ENCODE peak calls at places on chromosome 11, in eight cellular contexts. M is K562, W is fibroblast of lung, T is aorta, P is H1, J is HepG2, C is lower lobe of right lung, I is SJSA1. V is an unnamed sample. For H3K4me1 and H3K36me3, the result is how much of the 10 kb centered on the place peaks cover.

GRCh38 chr11:20060647-20061205 is 99.5 kb downstream of the DBX1 start:
- DNase-seq in M (no peak), W (no peak), T (no peak), P (no peak), J (no peak), C (no peak), I (no peak), V (no peak)

GRCh38 chr11:42595856-42596255 is 715.9 kb upstream of the API5 start:
- DNase-seq in M (no peak), W (no peak), T (no peak), P (no peak), J (no peak), C (no peak), I (no peak), V (peak)

GRCh38 chr11:75023446-75024067 is 34.8 kb downstream of the NEU3 start:
- DNase-seq in M (no peak), W (no peak), T (no peak), P (no peak), J (no peak), C (no peak), I (no peak), V (no peak)

GRCh38 chr11:8863838-8864237 is 47.2 kb upstream of the AKIP1 start:
- DNase-seq in M (no peak), W (peak), T (no peak), P (no peak), J (no peak), C (no peak), I (no peak), V (no peak)

GRCh38 chr11:111429066-111429506 is 50.0 kb upstream of the POU2AF1 start:
- DNase-seq in M (peak), W (peak), T (no peak), P (peak), J (peak), C (no peak), I (no peak), V (no peak)

GRCh38 chr11:104343578-104343977 is 179.6 kb upstream of the PDGFD start:
- DNase-seq in M (no peak), W (peak), T (no peak), P (no peak), J (no peak), C (no peak), I (no peak), V (no peak)

GRCh38 chr11:122235615-122236014 is 119.6 kb upstream of the BLID start:
- DNase-seq in M (no peak), W (peak), T (no peak), P (no peak), J (no peak), C (no peak), I (peak), V (no peak)

GRCh38 chr11:75428301-75428724 is 4.7 kb downstream of the KLHL35 start:
- DNase-seq in M (no peak), W (peak), T (peak), P (no peak), J (peak), C (peak), I (no peak), V (no peak)

GRCh38 chr11:77381749-77382693 is 80.5 kb upstream of the GDPD4 start:
- DNase-seq in M (no peak), W (peak), T (no peak), P (no peak), J (no peak), C (no peak), I (no peak), V (no peak)

GRCh38 chr11:47714554-47715081 is 551 bp downstream of the AGBL2 start:
- DNase-seq in M (no peak), W (peak), T (no peak), P (no peak), J (no peak), C (no peak), I (no peak), V (no peak)

GRCh38 chr11:32402836-32403235 is 32.5 kb downstream of the WT1 start:
- DNase-seq in M (no peak), W (no peak), T (no peak), P (no peak), J (no peak), C (no peak), I (no peak), V (no peak)

GRCh38 chr11:45993438-45994064 is 71.1 kb downstream of the LARGE2 start:
- DNase-seq in M (peak), W (peak), T (no peak), P (no peak), J (no peak), C (no peak), I (no peak), V (no peak)

GRCh38 chr11:107018274-107018901 is at the start of gene GUCY1A2:
- DNase-seq in M (no peak), W (peak), T (no peak), P (peak), J (no peak), C (peak), I (peak), V (no peak)

GRCh38 chr11:46254135-46254491 is 23.3 kb upstream of the CREB3L1 start:
- DNase-seq in M (peak), W (no peak), T (no peak), P (no peak), J (peak), C (no peak), I (no peak), V (no peak)

GRCh38 chr11:69403556-69404215 is 77.8 kb upstream of the LINC01488 start:
- DNase-seq in M (no peak), W (peak), T (no peak), P (no peak), J (no peak), C (no peak), I (peak), V (no peak)

GRCh38 chr11:31779268-31779879 is 31.7 kb downstream of the PAX6 start:
- DNase-seq in M (no peak), W (peak), T (no peak), P (no peak), J (no peak), C (no peak), I (no peak), V (no peak)

GRCh38 chr11:105910095-105910715 is 111.8 kb downstream of the MSANTD4 start:
- DNase-seq in M (no peak), W (peak), T (no peak), P (no peak), J (no peak), C (no peak), I (no peak), V (no peak)

GRCh38 chr11:111573821-111574249 is 28.4 kb upstream of the SIK2 start:
- DNase-seq in M (no peak), W (peak), T (no peak), P (no peak), J (no peak), C (no peak), I (no peak), V (no peak)

GRCh38 chr11:61079416-61080150 is 22.7 kb upstream of the CD5 start:
- DNase-seq in M (no peak), W (no peak), T (no peak), P (no peak), J (no peak), C (no peak), I (no peak), V (no peak)

GRCh38 chr11:44104472-44105294 is 9.2 kb downstream of the EXT2 start:
- DNase-seq in M (peak), W (peak), T (no peak), P (no peak), J (no peak), C (no peak), I (peak), V (no peak)

GRCh38 chr11:34732831-34733230 is 111.9 kb downstream of the EHF start:
- DNase-seq in M (no peak), W (no peak), T (no peak), P (no peak), J (peak), C (no peak), I (no peak), V (no peak)

GRCh38 chr11:119103793-119104192 is 2.1 kb upstream of the DPAGT1 start:
- DNase-seq in M (peak), W (no peak), T (no peak), P (no peak), J (no peak), C (no peak), I (no peak), V (no peak)

GRCh38 chr11:105588001-105588400 is 21.9 kb upstream of the GRIA4 start:
- DNase-seq in M (no peak), W (peak), T (no peak), P (no peak), J (no peak), C (no peak), I (no peak), V (no peak)

GRCh38 chr11:326842-327580 is 6.4 kb upstream of the IFITM3 start:
- DNase-seq in M (peak), W (peak), T (peak), P (no peak), J (peak), C (peak), I (no peak), V (no peak)

GRCh38 chr11:21511835-21512440 is 680.9 kb upstream of the ANO5 start:
- DNase-seq in M (peak), W (no peak), T (no peak), P (peak), J (peak), C (peak), I (no peak), V (peak)

GRCh38 chr11:59187587-59187986 is 15.7 kb downstream of the DTX4 start:
- DNase-seq in M (no peak), W (peak), T (no peak), P (no peak), J (no peak), C (peak), I (no peak), V (no peak)

GRCh38 chr11:79428406-79428805 is 12.4 kb downstream of the TENM4 start:
- DNase-seq in M (no peak), W (peak), T (no peak), P (no peak), J (no peak), C (no peak), I (no peak), V (no peak)

GRCh38 chr11:121555172-121555571 is 102.4 kb upstream of the SORL1-AS1 start:
- DNase-seq in M (no peak), W (no peak), T (no peak), P (no peak), J (no peak), C (no peak), I (no peak), V (no peak)

GRCh38 chr11:41010361-41011050 is 448.9 kb downstream of the LRRC4C start:
- DNase-seq in M (no peak), W (no peak), T (no peak), P (no peak), J (no peak), C (no peak), I (no peak), V (no peak)

GRCh38 chr11:924406-925157 is 1.1 kb upstream of the AP2A2 start:
- DNase-seq in M (no peak), W (no peak), T (no peak), P (no peak), J (no peak), C (peak), I (no peak), V (no peak)

GRCh38 chr11:35317253-35317652 is 102.1 kb downstream of the SLC1A2 start:
- DNase-seq in M (no peak), W (no peak), T (no peak), P (no peak), J (no peak), C (no peak), I (no peak), V (no peak)

DNA sequence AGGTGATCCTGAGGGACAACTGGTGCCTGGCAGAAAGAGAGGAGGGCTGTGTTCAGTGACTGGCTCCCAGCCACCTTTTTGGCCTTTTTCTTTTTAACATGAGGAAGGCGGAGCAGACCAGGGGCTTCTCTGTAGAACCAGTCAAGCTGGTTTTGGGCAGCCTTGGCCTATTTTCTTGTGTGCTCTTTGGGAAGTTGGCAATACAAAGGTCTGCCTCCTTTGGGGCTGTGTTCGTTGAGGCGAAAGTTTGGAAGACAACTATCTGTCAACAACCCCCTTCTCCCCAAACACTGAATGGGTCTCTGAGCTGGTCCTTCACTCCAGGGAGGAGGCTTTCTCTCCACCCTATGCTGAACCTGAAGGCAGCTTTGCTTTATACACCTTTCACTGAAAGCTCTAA is 8.5 kb downstream of the MARK2 start:
- DNase-seq in M (no peak), W (no peak), T (peak), P (no peak), J (no peak), C (no peak), I (no peak), V (peak)
- H3K4me1 ChIP-seq in M (under half), W (under half), T (under half), P (under half), J (half or more), C (half or more), I (under half), V (under half)

DNA sequence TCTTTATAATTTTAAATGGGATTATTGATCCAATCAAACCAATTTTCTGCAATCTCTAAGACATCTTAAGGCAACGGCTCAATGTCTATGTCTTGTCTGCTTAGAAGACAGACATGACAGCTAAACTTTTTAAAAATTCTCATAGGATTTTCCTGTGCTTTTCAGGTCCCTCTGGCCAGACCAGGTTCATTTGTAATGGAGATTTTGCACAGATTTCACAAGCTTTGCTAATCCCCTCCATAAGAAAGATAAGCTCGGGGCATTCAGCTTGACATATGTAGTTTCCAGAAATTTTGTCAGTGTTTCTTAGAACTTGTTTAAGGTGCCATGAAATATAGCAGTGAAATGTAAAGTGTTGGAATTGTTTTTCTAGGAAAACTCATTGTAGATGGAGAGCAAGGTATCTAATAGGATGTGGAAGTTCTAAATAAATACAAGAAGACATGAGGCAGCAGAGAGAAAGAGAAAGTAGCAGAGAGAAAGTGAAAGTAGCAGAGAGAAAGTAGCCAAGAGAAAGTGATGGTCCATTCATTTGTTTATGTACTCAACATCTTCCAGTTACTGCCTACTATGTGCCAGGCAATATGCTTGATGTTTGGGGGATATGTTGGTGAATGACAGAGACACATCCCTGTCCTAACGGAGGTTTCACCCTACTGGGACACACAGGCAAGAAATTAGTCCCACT is 219.1 kb upstream of the ARHGAP42 start:
- DNase-seq in M (no peak), W (no peak), T (no peak), P (no peak), J (no peak), C (no peak), I (no peak), V (no peak)
- H3K27ac ChIP-seq in M (no peak), W (no peak), T (no peak), P (no peak), J (no peak), C (no peak), I (no peak), V (no peak)

GRCh38 chr11:68066742-68067141 is 27.9 kb downstream of the TCIRG1 start:
- DNase-seq in M (no peak), W (no peak), T (no peak), P (no peak), J (no peak), C (no peak), I (no peak), V (no peak)
- H3K36me3 ChIP-seq in M (half or more), W (under half), T (under half), P (half or more), J (half or more), C (half or more), I (half or more), V (under half)

GRCh38 chr11:120386774-120387371 is 50.7 kb downstream of the ARHGEF12 start:
- DNase-seq in M (no peak), W (no peak), T (no peak), P (no peak), J (no peak), C (no peak), I (no peak), V (no peak)

GRCh38 chr11:120390585-120390922 is 54.3 kb downstream of the ARHGEF12 start:
- DNase-seq in M (no peak), W (no peak), T (no peak), P (no peak), J (peak), C (no peak), I (no peak), V (no peak)

GRCh38 chr11:120389693-120390584 is 53.7 kb downstream of the ARHGEF12 start:
- DNase-seq in M (no peak), W (no peak), T (no peak), P (no peak), J (no peak), C (no peak), I (no peak), V (no peak)

GRCh38 chr11:120386318-120386717 is 50.1 kb downstream of the ARHGEF12 start:
- DNase-seq in M (no peak), W (no peak), T (no peak), P (no peak), J (no peak), C (no peak), I (no peak), V (no peak)

GRCh38 chr11:120388261-120388660 is 52.0 kb downstream of the ARHGEF12 start:
- DNase-seq in M (no peak), W (no peak), T (no peak), P (no peak), J (peak), C (no peak), I (no peak), V (no peak)
- H3K4me1 ChIP-seq in M (under half), W (under half), T (under half), P (under half), J (half or more), C (under half), I (under half), V (under half)

DNA sequence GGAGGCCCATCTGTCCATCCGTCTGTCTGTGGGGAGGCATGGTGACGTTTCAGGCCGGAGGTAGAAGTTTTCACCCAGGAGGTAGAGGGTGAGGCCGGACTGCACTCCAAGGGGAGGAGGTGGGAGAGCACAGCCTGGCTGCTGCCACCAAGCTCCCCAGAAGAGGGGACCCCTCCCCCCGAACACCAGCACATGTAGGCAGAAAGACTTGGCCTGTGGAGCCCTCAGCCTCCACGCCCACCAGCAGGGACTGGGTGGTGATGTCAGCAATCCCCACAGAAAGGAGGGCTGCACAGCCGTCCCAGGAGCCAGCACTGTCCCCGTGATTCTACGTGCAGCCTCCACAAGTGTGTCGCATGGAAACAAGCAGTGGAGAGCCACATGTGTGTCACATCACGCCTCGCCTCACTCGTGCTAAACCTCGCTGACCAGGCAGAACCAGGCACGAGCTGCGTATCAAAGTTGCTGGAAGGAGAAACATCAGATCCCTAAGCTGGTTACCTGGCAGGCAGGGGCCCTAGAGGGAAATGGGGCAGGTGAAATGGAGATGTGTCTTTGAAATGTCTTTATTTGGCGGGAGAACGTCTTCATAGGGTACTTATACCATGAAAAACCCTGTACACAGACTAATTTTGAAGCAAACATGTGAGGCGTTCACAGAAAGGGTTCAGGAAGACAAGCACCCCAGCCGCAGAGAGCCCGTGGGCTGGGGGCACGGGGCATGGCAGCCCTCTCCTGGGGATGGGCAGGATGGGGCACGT is 49.1 kb downstream of the CDKN1C start:
- DNase-seq in M (no peak), W (no peak), T (no peak), P (no peak), J (no peak), C (no peak), I (no peak), V (no peak)
- H3K27ac ChIP-seq in M (no peak), W (no peak), T (no peak), P (no peak), J (no peak), C (no peak), I (no peak), V (no peak)

GRCh38 chr11:128967578-128967977 is 24.9 kb upstream of the TP53AIP1 start:
- DNase-seq in M (no peak), W (no peak), T (no peak), P (no peak), J (no peak), C (no peak), I (no peak), V (no peak)
- H3K36me3 ChIP-seq in M (under half), W (under half), T (under half), P (under half), J (under half), C (under half), I (under half), V (under half)

DNA sequence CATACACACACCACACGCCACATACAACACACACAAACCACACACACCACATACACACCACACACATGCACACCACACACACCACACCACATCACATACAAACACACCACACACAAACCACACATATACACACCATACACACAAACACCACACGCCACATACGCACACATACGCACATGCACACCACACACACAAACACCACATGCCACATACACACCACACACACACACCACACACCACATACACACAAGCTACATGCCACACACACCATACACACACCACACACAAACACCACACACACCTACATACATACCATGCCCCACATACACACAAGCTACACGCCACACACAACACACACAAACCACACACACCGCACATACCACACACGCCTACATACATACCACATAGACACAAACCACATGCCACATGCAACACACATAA is 15.7 kb upstream of the TH start:
- DNase-seq in M (no peak), W (no peak), T (no peak), P (no peak), J (no peak), C (no peak), I (no peak), V (no peak)
- H3K4me1 ChIP-seq in M (under half), W (under half), T (under half), P (under half), J (under half), C (under half), I (under half), V (under half)